ENCODE peak calls at places on chromosomes 12 and 14, in five cellular contexts. X is stimulated activated CD4-positive, alpha-beta T cell treated with anti-CD3 and anti-CD28 coated beads, Interleukin-1b, Interleukin-23, amount 100 ng/mL, for 4 hours; E is stimulated activated CD8-positive, alpha-beta memory T cell treated with anti-CD3 and anti-CD28 coated beads, Interleukin-15, amount 100 ng/mL, for 24 hours; T is astrocyte of the spinal cord; F is activated CD4-positive, CD25-positive, alpha-beta regulatory T cell. C is an unnamed sample.

GRCh38 chr12:47343684-47344567 is 264.2 kb upstream of the AMIGO2 start:
- DNase-seq in X (no peak), E (no peak), T (peak), F (no peak), C (peak)

GRCh38 chr14:103723176-103724081 is 7.8 kb downstream of the ZFYVE21 start:
- DNase-seq in X (no peak), E (no peak), T (peak), F (no peak), C (peak)

GRCh38 chr12:57131896-57132744 is 3.8 kb downstream of the LRP1 start:
- DNase-seq in X (no peak), E (no peak), T (no peak), F (no peak), C (no peak)

GRCh38 chr12:89345376-89345775 is 6.9 kb downstream of the DUSP6 start:
- DNase-seq in X (no peak), E (no peak), T (no peak), F (no peak), C (no peak)

GRCh38 chr12:48973992-48974673 is 2.6 kb upstream of the WNT10B start:
- DNase-seq in X (no peak), E (no peak), T (peak), F (no peak), C (no peak)

GRCh38 chr14:58772814-58773620 is 135.3 kb downstream of the DACT1 start:
- DNase-seq in X (no peak), E (no peak), T (peak), F (no peak), C (no peak)

GRCh38 chr14:87785868-87786267 is 207.1 kb downstream of the GALC start:
- DNase-seq in X (no peak), E (no peak), T (no peak), F (no peak), C (no peak)

GRCh38 chr14:65470404-65470880 is 57.9 kb downstream of the FUT8 start:
- DNase-seq in X (no peak), E (no peak), T (no peak), F (no peak), C (no peak)

GRCh38 chr12:121793501-121793835 is at the start of gene RHOF:
- DNase-seq in X (peak), E (no peak), T (no peak), F (peak), C (no peak)

GRCh38 chr12:103547929-103548328 is 39.1 kb upstream of the STAB2 start:
- DNase-seq in X (no peak), E (no peak), T (no peak), F (no peak), C (no peak)

GRCh38 chr12:113366827-113367226 is 8.4 kb downstream of the PLBD2 start:
- DNase-seq in X (no peak), E (no peak), T (no peak), F (no peak), C (no peak)

GRCh38 chr12:51855586-51856428 is 7.3 kb upstream of the FIGNL2 start:
- DNase-seq in X (no peak), E (no peak), T (peak), F (no peak), C (peak)

GRCh38 chr14:64388533-64389243 is 535 bp downstream of the MTHFD1 start:
- DNase-seq in X (no peak), E (no peak), T (peak), F (no peak), C (peak)

GRCh38 chr14:50941151-50941550 is 3.1 kb downstream of the PYGL start:
- DNase-seq in X (no peak), E (no peak), T (peak), F (no peak), C (peak)

GRCh38 chr14:80215756-80216581 is 4.7 kb upstream of the DIO2 start:
- DNase-seq in X (no peak), E (no peak), T (peak), F (no peak), C (peak)

GRCh38 chr14:100239200-100239839 is 376 bp downstream of the YY1 start:
- DNase-seq in X (no peak), E (no peak), T (no peak), F (peak), C (no peak)

GRCh38 chr12:20631711-20632110 is 63.4 kb upstream of the SLCO1C1 start:
- DNase-seq in X (no peak), E (no peak), T (peak), F (no peak), C (peak)

GRCh38 chr14:70782361-70782760 is 27.0 kb downstream of the MAP3K9 start:
- DNase-seq in X (no peak), E (no peak), T (peak), F (no peak), C (peak)

GRCh38 chr12:106193404-106194215 is 54.2 kb downstream of the CKAP4 start:
- DNase-seq in X (no peak), E (no peak), T (no peak), F (no peak), C (no peak)

GRCh38 chr12:55955800-55956508 is 9.9 kb downstream of the PMEL start:
- DNase-seq in X (no peak), E (no peak), T (peak), F (no peak), C (peak)

GRCh38 chr12:129693731-129694130 is 210.1 kb downstream of the TMEM132D start:
- DNase-seq in X (no peak), E (no peak), T (no peak), F (no peak), C (no peak)

GRCh38 chr14:98510392-98510791 is 761.6 kb downstream of the BCL11B start:
- DNase-seq in X (no peak), E (no peak), T (no peak), F (no peak), C (no peak)

GRCh38 chr12:50753232-50753769 is 10.6 kb upstream of the ATF1 start:
- DNase-seq in X (no peak), E (no peak), T (no peak), F (no peak), C (no peak)

GRCh38 chr12:51788876-51789275 is 59.6 kb downstream of the FIGNL2 start:
- DNase-seq in X (no peak), E (no peak), T (peak), F (no peak), C (peak)

GRCh38 chr12:18576104-18576622 is 161.6 kb downstream of the PLCZ1 start:
- DNase-seq in X (no peak), E (no peak), T (peak), F (no peak), C (no peak)

GRCh38 chr12:54591001-54591591 is 2.6 kb upstream of the PPP1R1A start:
- DNase-seq in X (no peak), E (no peak), T (no peak), F (no peak), C (peak)

GRCh38 chr14:104423224-104423681 is 156.3 kb upstream of the C14orf180 start:
- DNase-seq in X (no peak), E (no peak), T (no peak), F (no peak), C (no peak)

GRCh38 chr14:104425171-104425681 is 154.3 kb upstream of the C14orf180 start:
- DNase-seq in X (no peak), E (no peak), T (no peak), F (no peak), C (no peak)

GRCh38 chr14:83260751-83261150 is 1727.1 kb upstream of the SEL1L start:
- DNase-seq in X (no peak), E (no peak), T (no peak), F (no peak), C (no peak)

GRCh38 chr14:55122441-55122986 is 6.5 kb upstream of the LGALS3 start:
- DNase-seq in X (no peak), E (no peak), T (no peak), F (no peak), C (no peak)

GRCh38 chr14:105857223-105857815 is 330.9 kb downstream of the TMEM121 start:
- DNase-seq in X (no peak), E (no peak), T (no peak), F (no peak), C (no peak)

GRCh38 chr12:58148405-58148804 is 207.0 kb downstream of the ATP23 start:
- DNase-seq in X (no peak), E (no peak), T (peak), F (no peak), C (peak)

GRCh38 chr12:45235087-45236025 is 19.5 kb downstream of the ANO6 start:
- DNase-seq in X (no peak), E (no peak), T (peak), F (no peak), C (peak)

GRCh38 chr14:106578479-106578878 is 1052.1 kb downstream of the TMEM121 start:
- DNase-seq in X (no peak), E (no peak), T (no peak), F (no peak), C (no peak)

GRCh38 chr12:116918464-116918863 is 7.7 kb downstream of the FBXW8 start:
- DNase-seq in X (no peak), E (no peak), T (no peak), F (no peak), C (no peak)